ENCODE peak calls at places on chromosomes 4 and X, in five cellular contexts. U, I, K, Y and W are unnamed samples.

GRCh38 chr4:134200811-134201215 is 776 bp downstream of the PABPC4L start:
- DNase-seq in K (no peak), U (no peak), I (no peak), Y (no peak), W (peak)

GRCh38 chr4:67103001-67103737 is 442.1 kb downstream of the CENPC start:
- DNase-seq in I (no peak), U (no peak), K (no peak), Y (no peak), W (no peak)

GRCh38 chrX:140163376-140164159 is 198.2 kb upstream of the CXorf66 start:
- DNase-seq in U (no peak), Y (no peak), I (no peak), K (no peak), W (no peak)

GRCh38 chrX:46686003-46686645 is 72.8 kb downstream of the SLC9A7 start:
- DNase-seq in U (peak), K (peak), I (peak), Y (peak), W (peak)

GRCh38 chrX:25754399-25754798 is 383.7 kb upstream of the MAGEB18 start:
- DNase-seq in U (no peak), K (no peak), I (no peak), Y (no peak), W (no peak)

GRCh38 chr4:184453402-184454160 is 20.8 kb downstream of the IRF2 start:
- DNase-seq in U (peak), K (no peak), I (peak), Y (no peak), W (peak)

GRCh38 chrX:134990475-134991473 is at the start of gene SMIM10:
- DNase-seq in U (no peak), I (no peak), Y (no peak), K (peak), W (peak)

GRCh38 chrX:132442674-132443073 is 46.2 kb downstream of the MBNL3 start:
- DNase-seq in U (no peak), Y (no peak), K (no peak), I (no peak), W (peak)

GRCh38 chrX:84634201-84634782 is 132.0 kb upstream of the HDX start:
- DNase-seq in I (no peak), U (no peak), Y (no peak), K (no peak), W (no peak)

GRCh38 chr4:182688081-182688480 is 229.1 kb downstream of the DCTD start:
- DNase-seq in U (no peak), I (no peak), K (no peak), Y (no peak), W (no peak)

GRCh38 chrX:21493226-21493850 is 119.1 kb downstream of the CNKSR2 start:
- DNase-seq in Y (no peak), K (no peak), U (no peak), I (no peak), W (no peak)

GRCh38 chr4:183142566-183143545 is 43.8 kb downstream of the WWC2 start:
- DNase-seq in Y (no peak), K (peak), U (no peak), I (no peak), W (peak)